ENCODE peak calls at places on chromosomes 2 and 18, in six cellular contexts. J is colonic mucosa, Q is heart left ventricle, L is neural progenitor cell, Z is left ventricle myocardium inferior, I is upper lobe of left lung. T is an unnamed sample.

GRCh38 chr2:120522151-120522751 is 176.3 kb downstream of the INHBB start:
- DNase-seq in J (no peak), Q (no peak), L (peak; percentile 60), Z (peak; percentile 37), I (no peak), T (no peak)

GRCh38 chr18:6920099-6920955 is 190.8 kb downstream of the ARHGAP28 start:
- DNase-seq in J (peak; percentile 80), Q (no peak), L (peak; percentile 75), Z (no peak), I (no peak), T (no peak)

GRCh38 chr2:218733615-218734021 is 23.0 kb downstream of the TTLL4 start:
- DNase-seq in J (no peak), Q (no peak), L (no peak), Z (no peak), I (peak; percentile 86), T (no peak)

GRCh38 chr2:150548527-150548926 is 61.1 kb upstream of the RND3 start:
- DNase-seq in J (no peak), Q (no peak), L (peak; percentile 61), Z (no peak), I (no peak), T (no peak)

GRCh38 chr2:9693138-9693520 is 62.3 kb upstream of the YWHAQ start:
- DNase-seq in J (no peak), Q (peak; percentile 69), L (no peak), Z (peak; percentile 48), I (no peak), T (peak; percentile 49)

GRCh38 chr2:216664593-216665034 is 30.7 kb downstream of the IGFBP5 start:
- DNase-seq in J (no peak), Q (no peak), L (peak; percentile 31), Z (no peak), I (no peak), T (no peak)

GRCh38 chr2:37711308-37711731 is 39.9 kb upstream of the CDC42EP3 start:
- DNase-seq in J (no peak), Q (no peak), L (peak; percentile 59), Z (no peak), I (peak; percentile 68), T (no peak)

GRCh38 chr2:190984595-190984994 is 29.4 kb downstream of the STAT1 start:
- DNase-seq in J (no peak), Q (no peak), L (no peak), Z (no peak), I (no peak), T (no peak)

GRCh38 chr2:212107989-212108388 is 430.6 kb downstream of the ERBB4 start:
- DNase-seq in J (no peak), Q (no peak), L (no peak), Z (no peak), I (no peak), T (no peak)

GRCh38 chr2:162344617-162344950 is 652 bp downstream of the GCA start:
- DNase-seq in J (no peak), Q (no peak), L (no peak), Z (no peak), I (no peak), T (no peak)

GRCh38 chr2:68216454-68217310 is 35.6 kb downstream of the PPP3R1 start:
- DNase-seq in J (no peak), Q (no peak), L (no peak), Z (no peak), I (no peak), T (no peak)

GRCh38 chr2:195319112-195319460 is 337.9 kb upstream of the SLC39A10 start:
- DNase-seq in J (no peak), Q (no peak), L (no peak), Z (no peak), I (peak; percentile 23), T (no peak)

GRCh38 chr2:232955856-232956255 is 57.2 kb downstream of the NGEF start:
- DNase-seq in J (no peak), Q (no peak), L (no peak), Z (no peak), I (no peak), T (no peak)

GRCh38 chr2:11079131-11079824 is 76.0 kb upstream of the SLC66A3 start:
- DNase-seq in J (no peak), Q (no peak), L (no peak), Z (no peak), I (no peak), T (no peak)

GRCh38 chr18:53817976-53818950 is 406.2 kb downstream of the MBD2 start:
- DNase-seq in J (no peak), Q (no peak), L (no peak), Z (no peak), I (no peak), T (no peak)

GRCh38 chr2:171310889-171311288 is 122.9 kb downstream of the METTL8 start:
- DNase-seq in J (no peak), Q (no peak), L (no peak), Z (no peak), I (no peak), T (no peak)

GRCh38 chr2:217988014-217988839 is 14.6 kb downstream of the TNS1 start:
- DNase-seq in J (peak; percentile 86), Q (peak; percentile 88), L (peak; percentile 86), Z (peak; percentile 88), I (peak; percentile 91), T (no peak)

GRCh38 chr18:13372405-13372995 is 153.9 kb downstream of the LDLRAD4 start:
- DNase-seq in J (no peak), Q (no peak), L (no peak), Z (no peak), I (no peak), T (no peak)

GRCh38 chr2:152445791-152446201 is 110.8 kb downstream of the FMNL2 start:
- DNase-seq in J (no peak), Q (no peak), L (no peak), Z (no peak), I (no peak), T (no peak)

GRCh38 chr2:43950383-43951008 is 45.3 kb downstream of the LRPPRC start:
- DNase-seq in J (no peak), Q (no peak), L (peak; percentile 17), Z (no peak), I (no peak), T (no peak)

GRCh38 chr2:95026471-95027368 is 1.2 kb downstream of the MAL start:
- DNase-seq in J (no peak), Q (no peak), L (no peak), Z (no peak), I (no peak), T (no peak)

GRCh38 chr2:176830362-176830761 is 382.2 kb upstream of the HNRNPA3 start:
- DNase-seq in J (no peak), Q (no peak), L (peak; percentile 66), Z (no peak), I (no peak), T (no peak)

GRCh38 chr18:44681611-44682010 is 923 bp downstream of the SETBP1 start:
- DNase-seq in J (no peak), Q (no peak), L (no peak), Z (no peak), I (no peak), T (no peak)

GRCh38 chr2:21118302-21118920 is 5.4 kb upstream of the TDRD15 start:
- DNase-seq in J (peak; percentile 26), Q (no peak), L (peak; percentile 56), Z (no peak), I (no peak), T (no peak)

GRCh38 chr2:138112536-138112935 is 148.3 kb downstream of the HNMT start:
- DNase-seq in J (no peak), Q (no peak), L (no peak), Z (no peak), I (no peak), T (no peak)

GRCh38 chr2:40455661-40456060 is 3.8 kb upstream of the SLC8A1 start:
- DNase-seq in J (no peak), Q (no peak), L (no peak), Z (no peak), I (peak; percentile 65), T (no peak)

GRCh38 chr18:75293591-75293990 is 83.0 kb downstream of the TSHZ1 start:
- DNase-seq in J (no peak), Q (no peak), L (no peak), Z (no peak), I (no peak), T (no peak)

DNA sequence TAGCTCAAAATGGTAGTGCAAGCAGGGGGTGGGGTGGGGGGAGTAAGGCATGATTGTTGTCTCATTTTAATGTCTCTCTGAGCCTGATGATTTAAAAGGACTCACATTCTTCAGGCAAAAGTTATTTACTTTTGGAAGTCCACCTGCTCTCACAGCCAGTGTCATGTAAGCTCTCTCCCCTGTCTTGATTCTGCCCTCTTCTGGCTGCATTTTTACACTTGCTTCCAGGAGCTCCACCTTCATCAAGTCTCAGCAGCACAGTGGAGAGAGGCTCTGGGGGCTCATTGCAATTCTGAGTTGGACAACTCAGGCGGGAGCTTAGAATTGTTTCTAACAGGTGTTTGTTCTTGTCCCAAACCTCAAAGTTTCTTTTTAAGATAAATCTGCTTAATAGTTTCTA is 39.2 kb downstream of the GNAL start:
- DNase-seq in J (no peak), Q (no peak), L (peak; percentile 60), Z (no peak), I (no peak), T (no peak)
- TF ChIP-seq CTCF in J (no peak), Q (peak; percentile 10), L (peak; percentile 50), Z (peak; percentile 25), I (no peak), T (no peak)

DNA sequence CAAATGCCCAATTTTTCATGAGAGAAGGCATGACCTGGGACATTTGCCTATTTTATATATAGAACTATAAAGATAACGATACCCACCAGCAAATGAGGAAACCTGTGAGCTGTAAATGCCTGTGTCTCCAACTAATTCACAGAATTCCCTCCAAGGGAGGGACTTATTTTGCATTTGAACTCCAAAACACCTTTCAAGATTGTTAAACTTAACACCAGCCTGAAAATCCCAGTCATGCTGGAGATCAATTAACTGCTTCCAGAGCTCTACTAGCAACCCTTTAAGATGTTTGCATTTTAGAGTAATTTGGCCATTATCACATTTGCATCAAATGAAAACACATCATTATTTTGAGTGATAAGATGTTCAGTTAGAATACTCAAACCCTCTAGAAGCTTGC is 68.1 kb upstream of the KLHL14 start:
- DNase-seq in J (no peak), Q (no peak), L (no peak), Z (no peak), I (no peak), T (no peak)
- H3K4me1 ChIP-seq in J (no peaks in the 10 kb centered on the region), Q (no peaks in the 10 kb centered on the region), L (no peaks in the 10 kb centered on the region), Z (no peaks in the 10 kb centered on the region), I (no peaks in the 10 kb centered on the region), T (no peaks in the 10 kb centered on the region)

GRCh38 chr2:106876699-106877098 is 9.3 kb downstream of the ST6GAL2 start:
- DNase-seq in J (no peak), Q (no peak), L (no peak), Z (no peak), I (no peak), T (no peak)

GRCh38 chr2:106882658-106883057 is 3.3 kb downstream of the ST6GAL2 start:
- DNase-seq in J (no peak), Q (no peak), L (peak; percentile 28), Z (no peak), I (no peak), T (no peak)

DNA sequence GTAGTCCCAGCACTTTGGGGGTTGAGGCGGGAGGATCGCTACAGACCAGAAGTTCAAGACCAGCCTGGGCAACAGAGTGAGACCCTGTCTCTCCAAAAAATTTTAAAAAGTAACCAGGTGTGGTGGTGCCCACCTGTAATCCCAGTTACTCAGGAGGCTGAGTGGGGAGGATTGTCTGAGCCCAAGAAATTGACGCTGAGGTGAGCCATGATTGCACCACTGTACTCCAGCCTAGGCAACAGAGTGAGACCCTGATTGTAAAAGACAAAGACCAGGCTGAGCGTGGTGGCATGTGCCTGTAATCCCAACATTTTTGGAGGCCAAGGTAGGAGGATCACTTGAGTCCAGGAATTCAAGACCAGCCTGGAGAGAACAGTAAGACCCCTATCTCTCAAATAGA is 7.8 kb downstream of the ST6GAL2 start:
- DNase-seq in J (no peak), Q (no peak), L (no peak), Z (no peak), I (no peak), T (no peak)
- H3K27ac ChIP-seq in J (no peak overlapping the region), Q (no peak overlapping the region), L (no peak overlapping the region), Z (no peak overlapping the region), I (no peak overlapping the region), T (no peak overlapping the region)

GRCh38 chr2:19312949-19313348 is 45.5 kb downstream of the OSR1 start:
- DNase-seq in J (no peak), Q (no peak), L (peak; percentile 33), Z (no peak), I (no peak), T (no peak)
- TF ChIP-seq CTCF in J (no peak), Q (no peak), L (peak; percentile 42), Z (peak; percentile 46), I (peak; percentile 21), T (peak; percentile 39)

T was measured in thoracic aorta.